ENCODE peak calls at places on chromosomes 16 and 17, in seven cellular contexts. One of them, this sample, is unnamed.
A peak's percentile ranks its signal among the peaks of the same experiment; 100 is the strongest.

GRCh38 chr17:17140590-17140980 is 65.5 kb downstream of the PLD6 start:
- DNase-seq in AG20443: peak; percentile 84
- DNase-seq in glutamatergic neuron: no peak
- DNase-seq in left ventricle myocardium superior: peak; percentile 8
- DNase-seq in fibroblast of mammary gland: peak; percentile 73
- DNase-seq in EL: peak; percentile 74
- DNase-seq in type B pancreatic cell: no peak
- DNase-seq in this sample: peak; percentile 52

GRCh38 chr16:84726670-84727467 is 27.1 kb downstream of the USP10 start:
- DNase-seq in left ventricle myocardium superior: peak; percentile 44
- DNase-seq in glutamatergic neuron: peak; percentile 26
- DNase-seq in fibroblast of mammary gland: no peak
- DNase-seq in EL: no peak
- DNase-seq in AG20443: no peak
- DNase-seq in type B pancreatic cell: no peak
- DNase-seq in this sample: no peak

GRCh38 chr17:68182940-68183551 is 64.8 kb upstream of the AMZ2 start:
- DNase-seq in AG20443: no peak
- DNase-seq in glutamatergic neuron: no peak
- DNase-seq in left ventricle myocardium superior: no peak
- DNase-seq in EL: no peak
- DNase-seq in type B pancreatic cell: peak; percentile 36
- DNase-seq in fibroblast of mammary gland: no peak
- DNase-seq in this sample: no peak

GRCh38 chr17:10195090-10195489 is 3.3 kb downstream of the GAS7 start:
- DNase-seq in EL: no peak
- DNase-seq in fibroblast of mammary gland: no peak
- DNase-seq in type B pancreatic cell: no peak
- DNase-seq in AG20443: no peak
- DNase-seq in glutamatergic neuron: no peak
- DNase-seq in left ventricle myocardium superior: no peak
- DNase-seq in this sample: no peak

GRCh38 chr16:86925067-86925791 is 346.9 kb downstream of the FOXL1 start:
- DNase-seq in left ventricle myocardium superior: no peak
- DNase-seq in type B pancreatic cell: no peak
- DNase-seq in fibroblast of mammary gland: peak; percentile 88
- DNase-seq in EL: peak; percentile 32
- DNase-seq in glutamatergic neuron: no peak
- DNase-seq in AG20443: no peak
- DNase-seq in this sample: peak; percentile 80

GRCh38 chr16:85699224-85699558 is 10.4 kb upstream of the GINS2 start:
- DNase-seq in type B pancreatic cell: no peak
- DNase-seq in glutamatergic neuron: no peak
- DNase-seq in left ventricle myocardium superior: no peak
- DNase-seq in fibroblast of mammary gland: no peak
- DNase-seq in AG20443: no peak
- DNase-seq in EL: no peak
- DNase-seq in this sample: no peak

GRCh38 chr17:83186226-83186625 is 106.8 kb downstream of the METRNL start:
- DNase-seq in fibroblast of mammary gland: no peak
- DNase-seq in EL: no peak
- DNase-seq in type B pancreatic cell: peak; percentile 45
- DNase-seq in glutamatergic neuron: no peak
- DNase-seq in AG20443: no peak
- DNase-seq in left ventricle myocardium superior: peak; percentile 30
- DNase-seq in this sample: peak; percentile 62

GRCh38 chr17:2238432-2239169 is 65.0 kb downstream of the SMG6 start:
- DNase-seq in fibroblast of mammary gland: no peak
- DNase-seq in left ventricle myocardium superior: peak; percentile 71
- DNase-seq in type B pancreatic cell: no peak
- DNase-seq in AG20443: peak; percentile 28
- DNase-seq in glutamatergic neuron: no peak
- DNase-seq in EL: no peak
- DNase-seq in this sample: no peak

GRCh38 chr16:30482366-30482765 is 9.8 kb downstream of the ITGAL start:
- DNase-seq in glutamatergic neuron: no peak
- DNase-seq in left ventricle myocardium superior: no peak
- DNase-seq in EL: peak; percentile 13
- DNase-seq in AG20443: no peak
- DNase-seq in fibroblast of mammary gland: peak; percentile 9
- DNase-seq in type B pancreatic cell: no peak
- DNase-seq in this sample: no peak

GRCh38 chr17:17509601-17510425 is 13.6 kb upstream of the RASD1 start:
- DNase-seq in glutamatergic neuron: no peak
- DNase-seq in left ventricle myocardium superior: peak; percentile 33
- DNase-seq in AG20443: no peak
- DNase-seq in type B pancreatic cell: no peak
- DNase-seq in EL: no peak
- DNase-seq in fibroblast of mammary gland: no peak
- DNase-seq in this sample: peak; percentile 46

GRCh38 chr17:17406225-17406624 is 70.6 kb upstream of the MED9 start:
- DNase-seq in left ventricle myocardium superior: no peak
- DNase-seq in fibroblast of mammary gland: peak; percentile 25
- DNase-seq in EL: no peak
- DNase-seq in glutamatergic neuron: no peak
- DNase-seq in type B pancreatic cell: no peak
- DNase-seq in AG20443: no peak
- DNase-seq in this sample: no peak

GRCh38 chr17:3004925-3005324 is 58.5 kb downstream of the OR1D5 start:
- DNase-seq in left ventricle myocardium superior: peak; percentile 33
- DNase-seq in fibroblast of mammary gland: no peak
- DNase-seq in AG20443: no peak
- DNase-seq in EL: no peak
- DNase-seq in type B pancreatic cell: no peak
- DNase-seq in glutamatergic neuron: no peak
- DNase-seq in this sample: peak; percentile 81

GRCh38 chr16:14496047-14496770 is 133.9 kb downstream of the PARN start:
- DNase-seq in AG20443: no peak
- DNase-seq in left ventricle myocardium superior: no peak
- DNase-seq in glutamatergic neuron: no peak
- DNase-seq in EL: no peak
- DNase-seq in fibroblast of mammary gland: no peak
- DNase-seq in type B pancreatic cell: no peak
- DNase-seq in this sample: no peak

GRCh38 chr16:68746951-68747350 is 9.9 kb downstream of the CDH1 start:
- DNase-seq in AG20443: no peak
- DNase-seq in EL: no peak
- DNase-seq in glutamatergic neuron: no peak
- DNase-seq in type B pancreatic cell: no peak
- DNase-seq in fibroblast of mammary gland: no peak
- DNase-seq in left ventricle myocardium superior: no peak
- DNase-seq in this sample: no peak

GRCh38 chr17:75454193-75454592 is 2.2 kb upstream of the TMEM94 start:
- DNase-seq in EL: peak; percentile 30
- DNase-seq in fibroblast of mammary gland: no peak
- DNase-seq in type B pancreatic cell: no peak
- DNase-seq in left ventricle myocardium superior: no peak
- DNase-seq in AG20443: no peak
- DNase-seq in glutamatergic neuron: no peak
- DNase-seq in this sample: no peak

GRCh38 chr17:83109793-83110645 is 30.6 kb downstream of the METRNL start:
- DNase-seq in type B pancreatic cell: no peak
- DNase-seq in fibroblast of mammary gland: peak; percentile 95
- DNase-seq in EL: peak; percentile 99
- DNase-seq in left ventricle myocardium superior: peak; percentile 90
- DNase-seq in AG20443: peak; percentile 93
- DNase-seq in glutamatergic neuron: no peak
- DNase-seq in this sample: peak; percentile 97

GRCh38 chr17:43171761-43172487 is 910 bp downstream of the NBR1 start:
- DNase-seq in fibroblast of mammary gland: peak; percentile 93
- DNase-seq in type B pancreatic cell: no peak
- DNase-seq in AG20443: peak; percentile 48
- DNase-seq in glutamatergic neuron: no peak
- DNase-seq in left ventricle myocardium superior: no peak
- DNase-seq in EL: peak; percentile 97
- DNase-seq in this sample: no peak

GRCh38 chr16:19696312-19696711 is 21.7 kb downstream of the KNOP1 start:
- DNase-seq in fibroblast of mammary gland: peak; percentile 92
- DNase-seq in EL: peak; percentile 77
- DNase-seq in left ventricle myocardium superior: peak; percentile 76
- DNase-seq in type B pancreatic cell: no peak
- DNase-seq in AG20443: peak; percentile 88
- DNase-seq in glutamatergic neuron: no peak
- DNase-seq in this sample: peak; percentile 88

GRCh38 chr16:4330277-4330882 is 14.5 kb downstream of the GLIS2 start:
- DNase-seq in EL: peak; percentile 63
- DNase-seq in AG20443: peak; percentile 92
- DNase-seq in fibroblast of mammary gland: peak; percentile 68
- DNase-seq in type B pancreatic cell: no peak
- DNase-seq in glutamatergic neuron: peak; percentile 94
- DNase-seq in left ventricle myocardium superior: peak; percentile 92
- DNase-seq in this sample: peak; percentile 93

GRCh38 chr16:2791174-2791573 is 3.8 kb upstream of the PRSS33 start:
- DNase-seq in type B pancreatic cell: no peak
- DNase-seq in glutamatergic neuron: no peak
- DNase-seq in left ventricle myocardium superior: no peak
- DNase-seq in fibroblast of mammary gland: no peak
- DNase-seq in EL: no peak
- DNase-seq in AG20443: no peak
- DNase-seq in this sample: peak; percentile 31

GRCh38 chr16:1261131-1261917 is 5.5 kb downstream of the TPSD1 start:
- DNase-seq in type B pancreatic cell: peak; percentile 66
- DNase-seq in EL: peak; percentile 11
- DNase-seq in left ventricle myocardium superior: no peak
- DNase-seq in AG20443: no peak
- DNase-seq in fibroblast of mammary gland: no peak
- DNase-seq in glutamatergic neuron: no peak
- DNase-seq in this sample: peak; percentile 74

GRCh38 chr17:66564992-66565465 is 262.6 kb downstream of the PRKCA start:
- DNase-seq in glutamatergic neuron: no peak
- DNase-seq in fibroblast of mammary gland: peak; percentile 65
- DNase-seq in AG20443: peak; percentile 43
- DNase-seq in type B pancreatic cell: no peak
- DNase-seq in left ventricle myocardium superior: no peak
- DNase-seq in EL: peak; percentile 73
- DNase-seq in this sample: no peak

GRCh38 chr16:1825864-1826690 is 548 bp downstream of the HAGH start:
- DNase-seq in type B pancreatic cell: no peak
- DNase-seq in glutamatergic neuron: peak; percentile 70
- DNase-seq in fibroblast of mammary gland: peak; percentile 43
- DNase-seq in EL: peak; percentile 54
- DNase-seq in left ventricle myocardium superior: peak; percentile 81
- DNase-seq in AG20443: peak; percentile 67
- DNase-seq in this sample: peak; percentile 76

GRCh38 chr17:10120749-10121148 is 77.7 kb downstream of the GAS7 start:
- DNase-seq in glutamatergic neuron: no peak
- DNase-seq in fibroblast of mammary gland: no peak
- DNase-seq in AG20443: no peak
- DNase-seq in type B pancreatic cell: no peak
- DNase-seq in left ventricle myocardium superior: peak; percentile 36
- DNase-seq in EL: no peak
- DNase-seq in this sample: no peak

GRCh38 chr17:38452719-38453118 is 24.5 kb downstream of the ARHGAP23 start:
- DNase-seq in type B pancreatic cell: no peak
- DNase-seq in fibroblast of mammary gland: no peak
- DNase-seq in left ventricle myocardium superior: no peak
- DNase-seq in glutamatergic neuron: no peak
- DNase-seq in EL: no peak
- DNase-seq in AG20443: no peak
- DNase-seq in this sample: no peak

GRCh38 chr17:62165378-62165722 is 100.3 kb upstream of the MED13 start:
- DNase-seq in glutamatergic neuron: no peak
- DNase-seq in EL: no peak
- DNase-seq in left ventricle myocardium superior: no peak
- DNase-seq in type B pancreatic cell: no peak
- DNase-seq in AG20443: no peak
- DNase-seq in fibroblast of mammary gland: no peak
- DNase-seq in this sample: no peak

GRCh38 chr17:10713336-10713735 is 15.9 kb downstream of the ADPRM start:
- DNase-seq in type B pancreatic cell: no peak
- DNase-seq in EL: peak; percentile 21
- DNase-seq in fibroblast of mammary gland: no peak
- DNase-seq in AG20443: no peak
- DNase-seq in left ventricle myocardium superior: no peak
- DNase-seq in glutamatergic neuron: no peak
- DNase-seq in this sample: no peak

GRCh38 chr16:69839240-69839688 is 77.1 kb downstream of the WWP2 start:
- DNase-seq in AG20443: no peak
- DNase-seq in left ventricle myocardium superior: no peak
- DNase-seq in glutamatergic neuron: no peak
- DNase-seq in fibroblast of mammary gland: no peak
- DNase-seq in type B pancreatic cell: no peak
- DNase-seq in EL: no peak
- DNase-seq in this sample: no peak

GRCh38 chr17:17682293-17682736 is 1.1 kb downstream of the RAI1 start:
- DNase-seq in EL: peak; percentile 63
- DNase-seq in type B pancreatic cell: no peak
- DNase-seq in fibroblast of mammary gland: no peak
- DNase-seq in left ventricle myocardium superior: peak; percentile 76
- DNase-seq in AG20443: peak; percentile 73
- DNase-seq in glutamatergic neuron: peak; percentile 43
- DNase-seq in this sample: peak; percentile 88

GRCh38 chr17:19720631-19721426 is 4.4 kb upstream of the SLC47A2 start:
- DNase-seq in EL: peak; percentile 6
- DNase-seq in left ventricle myocardium superior: no peak
- DNase-seq in fibroblast of mammary gland: no peak
- DNase-seq in AG20443: no peak
- DNase-seq in type B pancreatic cell: no peak
- DNase-seq in glutamatergic neuron: no peak
- DNase-seq in this sample: peak; percentile 85

GRCh38 chr17:34485999-34486398 is 93.4 kb upstream of the TMEM132E start:
- DNase-seq in glutamatergic neuron: no peak
- DNase-seq in type B pancreatic cell: no peak
- DNase-seq in left ventricle myocardium superior: no peak
- DNase-seq in fibroblast of mammary gland: no peak
- DNase-seq in AG20443: no peak
- DNase-seq in EL: no peak
- DNase-seq in this sample: no peak

GRCh38 chr17:1752425-1752941 is 9.4 kb upstream of the SERPINF1 start:
- DNase-seq in fibroblast of mammary gland: no peak
- DNase-seq in type B pancreatic cell: no peak
- DNase-seq in glutamatergic neuron: no peak
- DNase-seq in left ventricle myocardium superior: no peak
- DNase-seq in EL: no peak
- DNase-seq in AG20443: peak; percentile 50
- DNase-seq in this sample: no peak

GRCh38 chr17:6953689-6954088 is 42.2 kb upstream of the ALOX12 start:
- DNase-seq in glutamatergic neuron: no peak
- DNase-seq in AG20443: no peak
- DNase-seq in EL: no peak
- DNase-seq in fibroblast of mammary gland: no peak
- DNase-seq in type B pancreatic cell: no peak
- DNase-seq in left ventricle myocardium superior: no peak
- DNase-seq in this sample: no peak

GRCh38 chr17:35404360-35404759 is 27.9 kb downstream of the SLFN12 start:
- DNase-seq in glutamatergic neuron: no peak
- DNase-seq in fibroblast of mammary gland: peak; percentile 14
- DNase-seq in EL: no peak
- DNase-seq in AG20443: no peak
- DNase-seq in left ventricle myocardium superior: no peak
- DNase-seq in type B pancreatic cell: no peak
- DNase-seq in this sample: no peak

GRCh38 chr17:4204676-4205075 is 59.1 kb downstream of the ANKFY1 start:
- DNase-seq in glutamatergic neuron: no peak
- DNase-seq in EL: peak; percentile 89
- DNase-seq in left ventricle myocardium superior: no peak
- DNase-seq in AG20443: peak; percentile 93
- DNase-seq in type B pancreatic cell: peak; percentile 13
- DNase-seq in fibroblast of mammary gland: peak; percentile 99
- DNase-seq in this sample: no peak